ENCODE peak calls at places on chromosomes 1 and 21, in five cellular contexts. Y is HepG2, N is K562, L is GM12878, O is H1. Q is an unnamed sample. For H3K36me3, the result is how much of the 10 kb centered on the place peaks cover.

GRCh38 chr1:159162511-159163265 is 8.7 kb upstream of the CADM3 start:
- DNase-seq in Y (no peak), N (no peak), L (no peak), O (no peak), Q (no peak)

GRCh38 chr1:227883641-227884301 is 64.0 kb downstream of the WNT9A start:
- DNase-seq in Y (no peak), N (no peak), L (no peak), O (no peak), Q (no peak)

GRCh38 chr1:152313319-152313801 is 11.7 kb downstream of the FLG start:
- DNase-seq in Y (no peak), N (no peak), L (no peak), O (no peak), Q (no peak)

GRCh38 chr21:34635307-34635706 is 20.4 kb upstream of the RCAN1 start:
- DNase-seq in Y (no peak), N (peak), L (no peak), O (peak), Q (peak)

GRCh38 chr1:156435551-156436318 is 64.8 kb downstream of the MEF2D start:
- DNase-seq in Y (no peak), N (no peak), L (no peak), O (no peak), Q (no peak)

GRCh38 chr1:6581561-6582305 is 1.9 kb downstream of the ZBTB48 start:
- DNase-seq in Y (no peak), N (no peak), L (no peak), O (no peak), Q (no peak)

GRCh38 chr1:59879556-59879955 is 47.0 kb downstream of the CYP2J2 start:
- DNase-seq in Y (peak), N (peak), L (no peak), O (peak), Q (peak)

GRCh38 chr1:101216623-101217022 is 20.2 kb upstream of the S1PR1 start:
- DNase-seq in Y (no peak), N (no peak), L (no peak), O (no peak), Q (peak)

GRCh38 chr1:22452401-22452963 is 831 bp downstream of the ZBTB40 start:
- DNase-seq in Y (no peak), N (no peak), L (peak), O (no peak), Q (no peak)

GRCh38 chr1:91537281-91538069 is 36.8 kb downstream of the CDC7 start:
- DNase-seq in Y (no peak), N (no peak), L (no peak), O (no peak), Q (no peak)

GRCh38 chr1:94727846-94728715 is 92.1 kb upstream of the SLC44A3 start:
- DNase-seq in Y (peak), N (no peak), L (no peak), O (no peak), Q (no peak)

GRCh38 chr1:115251340-115251748 is 86.7 kb downstream of the NGF start:
- DNase-seq in Y (no peak), N (no peak), L (no peak), O (no peak), Q (no peak)

GRCh38 chr1:19344372-19344810 is 32.3 kb downstream of the SLC66A1 start:
- DNase-seq in Y (peak), N (peak), L (no peak), O (peak), Q (peak)

GRCh38 chr1:112532074-112532473 is 23.3 kb downstream of the WNT2B start:
- DNase-seq in Y (no peak), N (no peak), L (no peak), O (no peak), Q (no peak)

GRCh38 chr1:175679931-175680652 is 63.3 kb downstream of the TNR start:
- DNase-seq in Y (no peak), N (no peak), L (no peak), O (no peak), Q (no peak)

GRCh38 chr1:78755986-78756385 is 106.4 kb downstream of the IFI44 start:
- DNase-seq in Y (no peak), N (no peak), L (no peak), O (no peak), Q (no peak)

GRCh38 chr1:52192436-52192835 is 50.5 kb downstream of the ZFYVE9 start:
- DNase-seq in Y (no peak), N (no peak), L (no peak), O (no peak), Q (no peak)

GRCh38 chr1:201696217-201696761 is 132.7 kb upstream of the IPO9 start:
- DNase-seq in Y (no peak), N (no peak), L (no peak), O (no peak), Q (no peak)

GRCh38 chr1:48089356-48089891 is 92.2 kb upstream of the TRABD2B start:
- DNase-seq in Y (no peak), N (no peak), L (no peak), O (no peak), Q (no peak)

GRCh38 chr1:214967865-214968575 is 114.5 kb upstream of the KCNK2 start:
- DNase-seq in Y (no peak), N (no peak), L (no peak), O (no peak), Q (no peak)

GRCh38 chr1:8939362-8939995 is 6.2 kb upstream of the CA6 start:
- DNase-seq in Y (no peak), N (no peak), L (no peak), O (no peak), Q (no peak)

GRCh38 chr1:9892563-9893528 is 17.2 kb downstream of the CTNNBIP1 start:
- DNase-seq in Y (no peak), N (no peak), L (no peak), O (no peak), Q (no peak)

GRCh38 chr21:36194024-36194423 is 37.4 kb downstream of the DOP1B start:
- DNase-seq in Y (no peak), N (no peak), L (no peak), O (no peak), Q (no peak)

GRCh38 chr1:26856604-26857469 is 6.1 kb upstream of the SFN start:
- DNase-seq in Y (no peak), N (no peak), L (no peak), O (no peak), Q (no peak)

DNA sequence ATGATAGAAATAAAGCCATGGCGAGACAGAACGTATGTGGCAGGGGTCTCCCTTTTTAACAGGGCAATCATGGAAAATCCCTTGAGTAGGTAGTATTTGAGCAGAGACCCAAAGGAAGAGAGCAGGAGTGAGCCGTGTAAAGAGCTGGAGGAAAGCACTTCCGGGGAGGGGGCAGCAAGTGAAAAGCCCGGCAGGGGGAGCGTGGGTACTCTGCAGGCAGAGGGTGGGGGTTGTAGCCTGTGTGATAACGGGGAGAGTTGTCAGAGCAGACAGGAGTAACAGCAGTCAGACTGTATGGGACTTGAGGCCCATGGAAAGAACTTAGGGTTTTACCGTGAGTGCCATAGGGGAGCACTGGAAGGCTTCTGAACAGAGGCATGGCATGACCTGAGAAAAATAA is 51.1 kb upstream of the LDLRAP1 start:
- DNase-seq in Y (no peak), N (no peak), L (no peak), O (no peak), Q (peak)
- H3K36me3 ChIP-seq in Y (half or more), N (half or more), L (under half), O (under half), Q (under half)

GRCh38 chr1:12439083-12439482 is 178.9 kb downstream of the DHRS3 start:
- DNase-seq in Y (no peak), N (no peak), L (no peak), O (no peak), Q (no peak)

GRCh38 chr1:12437629-12438028 is 180.4 kb downstream of the DHRS3 start:
- DNase-seq in Y (peak), N (no peak), L (no peak), O (no peak), Q (no peak)

GRCh38 chr1:12436345-12436658 is 181.7 kb downstream of the DHRS3 start:
- DNase-seq in Y (peak), N (peak), L (no peak), O (no peak), Q (no peak)

GRCh38 chr1:12436817-12437599 is 181.0 kb downstream of the DHRS3 start:
- DNase-seq in Y (peak), N (peak), L (no peak), O (no peak), Q (no peak)

DNA sequence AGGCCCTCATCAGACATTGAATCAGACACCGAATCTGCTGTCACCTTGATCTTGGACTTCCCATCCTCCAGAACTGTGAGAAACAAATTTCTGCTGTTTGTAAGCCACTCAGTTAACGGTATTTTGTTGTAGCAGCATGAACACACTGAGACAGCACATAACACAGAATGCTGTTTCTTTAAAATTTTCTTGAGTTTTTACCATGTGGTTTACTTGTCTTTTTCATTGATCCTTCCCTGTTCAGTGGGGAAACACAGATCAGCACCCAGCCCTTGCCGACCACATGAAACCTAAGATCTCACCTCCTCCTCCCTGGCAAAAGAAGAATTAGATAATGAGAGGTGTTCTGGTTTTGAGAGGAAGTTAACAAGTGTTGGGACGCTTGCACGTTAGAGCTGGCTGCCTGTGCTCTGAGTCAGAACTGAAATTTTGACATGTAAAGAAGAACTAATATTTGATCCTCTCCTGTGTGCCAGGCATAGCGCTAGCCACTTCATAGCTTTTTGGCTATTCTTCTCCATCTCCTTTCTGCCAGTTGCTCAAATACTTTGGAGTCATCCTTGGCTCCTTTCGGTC is 179.6 kb downstream of the DHRS3 start:
- DNase-seq in Y (no peak), N (no peak), L (peak), O (no peak), Q (no peak)
- TF ChIP-seq CREB1 in Y (no peak), N (no peak), L (no peak), O (no peak), Q (no peak)

GRCh38 chr1:2949966-2950925 is 71.0 kb upstream of the ACTRT2 start:
- DNase-seq in Y (no peak), N (no peak), L (no peak), O (no peak), Q (no peak)
- TF ChIP-seq EZH2 in Y (no peak), N (no peak), L (no peak), O (no peak), Q (no peak)

GRCh38 chr1:204958325-204959307 is 84.4 kb upstream of the CNTN2 start:
- DNase-seq in Y (no peak), N (no peak), L (no peak), O (no peak), Q (no peak)
- H3K36me3 ChIP-seq in Y (under half), N (under half), L (under half), O (under half), Q (under half)

GRCh38 chr1:212486591-212486963 is 53.9 kb downstream of the NENF start:
- DNase-seq in Y (no peak), N (no peak), L (no peak), O (no peak), Q (no peak)

GRCh38 chr1:212487286-212487685 is 54.6 kb downstream of the NENF start:
- DNase-seq in Y (no peak), N (no peak), L (no peak), O (no peak), Q (no peak)

GRCh38 chr1:212487774-212488435 is 55.2 kb downstream of the NENF start:
- DNase-seq in Y (no peak), N (no peak), L (no peak), O (no peak), Q (no peak)

GRCh38 chr1:212485218-212485609 is 52.5 kb downstream of the NENF start:
- DNase-seq in Y (no peak), N (no peak), L (no peak), O (no peak), Q (no peak)

GRCh38 chr1:212485895-212486590 is 53.3 kb downstream of the NENF start:
- DNase-seq in Y (peak), N (peak), L (no peak), O (no peak), Q (peak)
- TF ChIP-seq CREB1 in Y (no peak), N (no peak), L (no peak), O (no peak), Q (no peak)

GRCh38 chr1:181479137-181479745 is 4.1 kb upstream of the CACNA1E start:
- DNase-seq in Y (peak), N (peak), L (peak), O (peak), Q (peak)

GRCh38 chr1:181483084-181483559 is at the start of gene CACNA1E:
- DNase-seq in Y (no peak), N (no peak), L (no peak), O (no peak), Q (no peak)

GRCh38 chr1:181483561-181484291 is 409 bp downstream of the CACNA1E start:
- DNase-seq in Y (no peak), N (no peak), L (no peak), O (peak), Q (peak)

GRCh38 chr1:181482521-181483083 is 715 bp upstream of the CACNA1E start:
- DNase-seq in Y (no peak), N (peak), L (no peak), O (peak), Q (peak)

DNA sequence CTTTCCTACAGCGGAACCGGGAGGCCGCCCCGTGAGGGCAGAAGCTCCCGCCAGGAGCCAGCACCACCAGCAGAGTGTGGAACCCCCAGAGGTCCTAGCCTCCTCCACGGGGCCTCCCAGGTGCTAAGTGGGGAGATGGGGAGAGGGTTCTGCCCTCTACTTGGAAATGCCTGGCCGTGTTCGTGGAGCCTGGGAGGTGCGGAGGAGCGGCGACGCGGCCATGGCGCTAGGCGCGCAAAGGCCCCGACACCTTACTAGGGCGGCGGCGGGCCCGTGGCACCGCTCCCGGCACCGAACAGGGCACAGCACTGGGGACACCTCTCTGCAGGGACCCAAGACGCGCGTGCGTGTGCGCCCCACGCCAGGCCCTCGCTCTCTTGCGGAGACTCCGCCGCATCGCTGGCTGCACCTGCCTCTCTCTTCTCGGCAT is 1.3 kb upstream of the CACNA1E start:
- DNase-seq in Y (no peak), N (no peak), L (no peak), O (no peak), Q (peak)
- TF ChIP-seq EZH2 in Y (no peak), N (no peak), L (no peak), O (peak), Q (no peak)

GRCh38 chr1:1763657-1764621 is 14.3 kb downstream of the NADK start:
- DNase-seq in Y (no peak), N (no peak), L (no peak), O (no peak), Q (no peak)
- H3K36me3 ChIP-seq in Y (half or more), N (half or more), L (under half), O (under half), Q (under half)

GRCh38 chr1:36093226-36093625 is 4.5 kb downstream of the ADPRS start:
- DNase-seq in Y (no peak), N (no peak), L (no peak), O (no peak), Q (no peak)

GRCh38 chr1:36095760-36096405 is 7.2 kb downstream of the ADPRS start:
- DNase-seq in Y (no peak), N (no peak), L (no peak), O (no peak), Q (no peak)

GRCh38 chr1:36092798-36093185 is 4.1 kb downstream of the ADPRS start:
- DNase-seq in Y (no peak), N (no peak), L (no peak), O (no peak), Q (no peak)

GRCh38 chr1:36093919-36094318 is 5.2 kb downstream of the ADPRS start:
- DNase-seq in Y (no peak), N (no peak), L (no peak), O (no peak), Q (no peak)

DNA sequence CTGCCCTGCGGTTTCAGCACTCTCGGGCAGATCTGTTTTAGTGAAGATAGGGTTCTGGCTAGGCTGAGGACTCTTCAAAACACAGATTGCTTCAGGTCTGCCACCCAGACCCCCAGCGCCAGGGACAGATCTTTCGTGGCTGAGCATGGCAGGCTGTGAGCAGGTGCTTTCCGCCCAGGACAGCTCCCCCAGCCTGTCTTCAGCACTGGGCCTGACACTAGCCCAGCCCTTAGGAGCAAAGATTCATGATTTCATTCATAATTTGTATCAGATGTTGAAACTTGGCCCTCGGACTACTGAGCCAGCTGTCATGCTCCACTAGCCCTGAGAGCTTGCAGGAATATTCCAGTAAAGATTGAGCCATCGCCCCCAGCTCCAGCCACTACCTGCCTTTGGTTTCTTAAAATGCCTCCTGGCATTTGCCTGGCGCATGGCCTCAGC is 5.9 kb downstream of the ADPRS start:
- DNase-seq in Y (no peak), N (no peak), L (no peak), O (no peak), Q (no peak)
- TF ChIP-seq CREB1 in Y (no peak), N (no peak), L (no peak), O (no peak), Q (no peak)